ENCODE peak calls at places on chromosomes 11 and 22, in four cellular contexts. J is GM12878, E is HepG2, U is K562. Q is an unnamed sample.

GRCh38 chr22:45235851-45236342 is 4.8 kb downstream of the KIAA0930 start:
- DNase-seq in J (no peak), E (no peak), U (no peak), Q (no peak)

GRCh38 chr11:12975149-12975548 is 34.0 kb upstream of the RASSF10 start:
- DNase-seq in J (no peak), E (no peak), U (no peak), Q (no peak)

GRCh38 chr11:114289779-114290178 is 6.4 kb upstream of the NNMT start:
- DNase-seq in J (no peak), E (no peak), U (no peak), Q (no peak)

GRCh38 chr11:380996-381395 is 11.7 kb downstream of the B4GALNT4 start:
- DNase-seq in J (no peak), E (no peak), U (no peak), Q (no peak)

GRCh38 chr11:66823700-66824099 is 19.5 kb upstream of the RCE1 start:
- DNase-seq in J (no peak), E (no peak), U (no peak), Q (no peak)

GRCh38 chr22:33568934-33569496 is 351.3 kb downstream of the LARGE1 start:
- DNase-seq in J (no peak), E (no peak), U (no peak), Q (no peak)

GRCh38 chr11:65498042-65498726 is 661 bp upstream of the MALAT1 start:
- DNase-seq in J (peak), E (no peak), U (no peak), Q (no peak)

GRCh38 chr11:87740968-87741367 is 434.3 kb downstream of the RAB38 start:
- DNase-seq in J (no peak), E (no peak), U (no peak), Q (no peak)

GRCh38 chr11:45662665-45663485 is 2.5 kb downstream of the CHST1 start:
- DNase-seq in J (no peak), E (peak), U (peak), Q (no peak)

GRCh38 chr11:69868871-69869270 is 49.7 kb upstream of the FGF3 start:
- DNase-seq in J (no peak), E (no peak), U (no peak), Q (no peak)

GRCh38 chr22:38313384-38313955 is 3.8 kb downstream of the CSNK1E start:
- DNase-seq in J (peak), E (no peak), U (no peak), Q (no peak)

GRCh38 chr22:21000987-21001600 is 824 bp downstream of the THAP7 start:
- DNase-seq in J (no peak), E (no peak), U (no peak), Q (no peak)

GRCh38 chr11:17827006-17827405 is 92.4 kb downstream of the KCNC1 start:
- DNase-seq in J (no peak), E (peak), U (no peak), Q (peak)
- TF ChIP-seq FOXK2 in J (no peak), E (no peak), U (no peak), Q (no peak)

DNA sequence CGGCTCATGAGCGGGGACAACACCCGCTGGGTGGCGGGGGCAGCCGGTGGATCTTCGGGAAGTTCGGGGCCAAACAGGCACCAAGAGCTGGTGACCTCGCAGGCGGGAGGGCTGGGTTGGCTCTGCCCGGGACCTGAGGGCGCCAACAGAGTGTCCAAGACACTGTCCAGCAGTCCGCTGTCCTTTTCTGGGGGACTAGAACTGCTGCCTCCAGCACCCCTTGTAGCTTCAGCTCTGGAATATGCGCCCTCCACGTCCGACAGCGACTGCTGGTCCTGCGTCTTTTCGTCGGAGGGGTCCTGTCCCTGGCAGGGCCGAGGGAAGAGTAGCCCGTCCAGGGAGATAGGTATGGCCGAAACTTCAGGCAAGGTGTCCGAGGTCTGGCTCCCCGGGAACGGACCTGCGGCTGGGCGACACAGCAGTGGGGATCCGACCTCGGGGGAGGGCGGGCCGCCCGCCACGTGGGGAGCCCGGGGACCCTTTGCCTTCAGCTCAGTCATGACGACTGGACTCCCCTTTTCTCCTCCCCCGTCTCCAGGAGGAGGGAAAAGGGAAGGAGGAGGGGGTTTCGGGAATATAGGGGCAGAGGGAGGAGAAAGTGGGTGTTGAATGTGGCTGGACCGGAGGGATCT is 926 bp downstream of the PGR start:
- DNase-seq in J (no peak), E (no peak), U (peak), Q (no peak)
- TF ChIP-seq FOXK2 in J (no peak), E (no peak), U (no peak), Q (no peak)

GRCh38 chr11:15202626-15203025 is 87.9 kb downstream of the INSC start:
- DNase-seq in J (no peak), E (no peak), U (no peak), Q (no peak)
- TF ChIP-seq FOXK2 in J (no peak), E (no peak), U (no peak), Q (no peak)

GRCh38 chr11:116421529-116422185 is 351.1 kb downstream of the BUD13 start:
- DNase-seq in J (no peak), E (no peak), U (no peak), Q (no peak)

GRCh38 chr11:116422556-116422955 is 350.2 kb downstream of the BUD13 start:
- DNase-seq in J (no peak), E (no peak), U (no peak), Q (no peak)

GRCh38 chr11:116422976-116423375 is 349.8 kb downstream of the BUD13 start:
- DNase-seq in J (no peak), E (peak), U (no peak), Q (no peak)

GRCh38 chr11:116420030-116420429 is 352.8 kb downstream of the BUD13 start:
- DNase-seq in J (no peak), E (no peak), U (no peak), Q (no peak)

GRCh38 chr11:116420770-116421528 is 351.8 kb downstream of the BUD13 start:
- DNase-seq in J (no peak), E (no peak), U (no peak), Q (no peak)
- TF ChIP-seq FOXK2 in J (no peak), E (no peak), U (no peak), Q (no peak)

GRCh38 chr11:19403196-19403895 is 162.6 kb upstream of the E2F8 start:
- DNase-seq in J (no peak), E (no peak), U (no peak), Q (no peak)
- TF ChIP-seq FOXK2 in J (no peak), E (no peak), U (no peak), Q (no peak)

DNA sequence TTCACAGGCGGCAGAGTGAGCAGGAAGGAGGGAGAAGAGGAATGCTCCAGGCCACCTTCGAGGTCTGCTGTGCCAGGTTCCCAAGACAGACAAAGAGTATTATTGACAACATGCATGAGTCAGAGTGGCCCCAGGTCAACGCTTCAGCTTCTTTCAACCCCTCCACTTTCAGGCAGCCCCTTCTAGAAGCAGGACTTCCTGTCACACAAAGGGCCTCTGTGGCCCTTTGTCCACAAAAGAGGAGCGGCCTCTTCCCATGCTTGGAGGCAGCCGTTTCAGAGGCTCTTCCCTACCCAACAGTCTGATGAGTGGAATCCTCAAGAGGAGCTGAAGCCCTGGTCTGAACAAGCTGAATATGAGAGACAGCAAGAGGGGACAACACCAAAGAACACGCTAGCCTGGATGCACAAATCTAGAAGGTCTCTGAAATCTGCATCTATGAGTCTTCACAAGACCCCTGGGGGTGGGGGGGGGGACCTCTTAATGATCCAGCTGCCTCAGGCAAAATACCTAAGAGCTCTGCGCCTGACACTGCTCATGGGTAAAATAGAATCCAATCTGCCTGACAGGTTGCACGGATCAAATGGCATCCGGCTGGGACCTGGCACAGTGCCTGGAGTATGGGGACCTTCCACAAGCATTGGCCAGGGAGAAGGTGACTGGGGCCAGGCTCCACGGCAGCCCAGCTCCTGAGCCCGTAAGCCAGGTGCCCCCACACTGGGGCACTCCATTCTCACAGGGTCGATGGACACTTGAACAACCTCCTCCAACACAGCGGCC is 67.5 kb downstream of the PACSIN2 start:
- DNase-seq in J (no peak), E (peak), U (no peak), Q (no peak)
- TF ChIP-seq FOXK2 in J (no peak), E (no peak), U (no peak), Q (no peak)

DNA sequence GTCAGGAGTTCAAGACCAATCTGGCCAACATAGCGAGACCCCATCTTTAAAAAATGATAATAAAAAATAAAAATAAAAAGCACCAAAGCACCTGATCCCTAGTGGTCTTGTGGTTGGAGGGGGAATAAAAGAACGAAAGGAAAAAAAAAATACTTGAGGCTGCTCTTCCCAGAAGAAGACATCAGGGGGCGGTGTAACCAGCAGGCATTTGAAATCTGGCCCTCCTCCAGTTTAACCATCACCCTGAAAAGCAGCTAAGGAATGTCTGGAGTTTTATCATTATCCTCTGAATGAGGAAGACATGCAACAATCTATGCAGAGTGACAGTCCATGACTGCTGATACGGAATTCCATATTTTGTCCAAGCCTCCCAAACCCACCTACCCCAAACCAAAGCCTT is 5.6 kb upstream of the KCTD17 start:
- DNase-seq in J (no peak), E (no peak), U (peak), Q (peak)
- TF ChIP-seq FOXK2 in J (no peak), E (no peak), U (no peak), Q (no peak)

GRCh38 chr11:128903248-128904041 is 12.3 kb downstream of the KCNJ5 start:
- DNase-seq in J (no peak), E (no peak), U (no peak), Q (no peak)
- TF ChIP-seq FOXK2 in J (no peak), E (no peak), U (no peak), Q (no peak)